ENCODE peak calls at places on chromosomes 13 and 19, in five cellular contexts. B, M, G, H and O are unnamed samples.

GRCh38 chr13:20174656-20175405 is 14.0 kb upstream of the GJA3 start:
- DNase-seq in G (peak), H (peak), B (peak), M (peak), O (no peak)

GRCh38 chr19:14772467-14772866 is 5.9 kb downstream of the ADGRE2 start:
- DNase-seq in M (no peak), H (peak), G (no peak), B (no peak), O (no peak)

GRCh38 chr19:54473071-54473941 is at the start of gene CDC42EP5:
- DNase-seq in B (peak), H (peak), M (no peak), G (no peak), O (no peak)

GRCh38 chr13:113941571-113942191 is 32.2 kb downstream of the C13orf46 start:
- DNase-seq in G (no peak), M (no peak), B (no peak), H (peak), O (no peak)

GRCh38 chr13:24276310-24276709 is 33.1 kb upstream of the C1QTNF9 start:
- DNase-seq in G (no peak), M (peak), B (no peak), H (no peak), O (no peak)

GRCh38 chr13:111914241-111915103 is 152.5 kb upstream of the SOX1 start:
- DNase-seq in G (no peak), M (no peak), B (no peak), H (peak), O (no peak)

GRCh38 chr19:41398042-41398403 is 405 bp downstream of the BCKDHA start:
- DNase-seq in G (no peak), B (no peak), M (no peak), H (no peak), O (no peak)

GRCh38 chr19:46748325-46749109 is 2.3 kb upstream of the STRN4 start:
- DNase-seq in B (peak), M (peak), H (peak), G (peak), O (peak)

GRCh38 chr19:5023128-5023571 is 54.2 kb downstream of the KDM4B start:
- DNase-seq in M (no peak), G (no peak), B (no peak), H (peak), O (no peak)

GRCh38 chr19:2199215-2199614 is 35.5 kb downstream of the DOT1L start:
- DNase-seq in B (no peak), G (no peak), H (peak), M (no peak), O (no peak)

GRCh38 chr13:100630564-100630963 is 42.0 kb upstream of the GGACT start:
- DNase-seq in B (no peak), H (no peak), G (no peak), M (no peak), O (no peak)

GRCh38 chr13:26220575-26220974 is 1.5 kb downstream of the RNF6 start:
- DNase-seq in H (no peak), G (no peak), M (no peak), B (peak), O (no peak)

GRCh38 chr19:9909251-9909650 is 27.1 kb downstream of the OLFM2 start:
- DNase-seq in M (no peak), H (no peak), G (no peak), B (no peak), O (no peak)

GRCh38 chr13:111245781-111246384 is 74.6 kb upstream of the TEX29 start:
- DNase-seq in G (no peak), M (no peak), H (no peak), B (peak), O (no peak)

GRCh38 chr19:33759356-33759755 is 37.3 kb upstream of the KCTD15 start:
- DNase-seq in G (no peak), B (no peak), H (peak), M (no peak), O (no peak)

GRCh38 chr13:55000844-55001243 is 1972.2 kb downstream of the OLFM4 start:
- DNase-seq in H (no peak), B (no peak), G (no peak), M (no peak), O (no peak)

GRCh38 chr13:85806553-85807175 is 7.4 kb upstream of the SLITRK6 start:
- DNase-seq in M (no peak), B (peak), H (no peak), G (no peak), O (no peak)

GRCh38 chr19:11295665-11296245 is at the start of gene TSPAN16:
- DNase-seq in M (no peak), H (no peak), G (no peak), B (no peak), O (no peak)
- TF ChIP-seq CTCF in M (no peak), H (peak), G (no peak), B (peak), O (no peak)

GRCh38 chr19:38617764-38618589 is at the start of gene MAP4K1:
- DNase-seq in M (peak), B (no peak), G (peak), H (no peak), O (peak)

GRCh38 chr19:38614289-38614688 is 3.5 kb downstream of the MAP4K1 start:
- DNase-seq in H (no peak), M (no peak), G (no peak), B (no peak), O (no peak)

GRCh38 chr19:38617283-38617763 is 430 bp downstream of the MAP4K1 start:
- DNase-seq in B (no peak), M (peak), H (peak), G (no peak), O (no peak)

GRCh38 chr19:38615007-38615581 is 2.7 kb downstream of the MAP4K1 start:
- DNase-seq in H (no peak), M (no peak), G (no peak), B (no peak), O (no peak)

GRCh38 chr19:38616265-38616664 is 1.5 kb downstream of the MAP4K1 start:
- DNase-seq in M (no peak), B (no peak), H (peak), G (no peak), O (no peak)
- TF ChIP-seq CTCF in M (no peak), B (no peak), H (no peak), G (no peak), O (no peak)

DNA sequence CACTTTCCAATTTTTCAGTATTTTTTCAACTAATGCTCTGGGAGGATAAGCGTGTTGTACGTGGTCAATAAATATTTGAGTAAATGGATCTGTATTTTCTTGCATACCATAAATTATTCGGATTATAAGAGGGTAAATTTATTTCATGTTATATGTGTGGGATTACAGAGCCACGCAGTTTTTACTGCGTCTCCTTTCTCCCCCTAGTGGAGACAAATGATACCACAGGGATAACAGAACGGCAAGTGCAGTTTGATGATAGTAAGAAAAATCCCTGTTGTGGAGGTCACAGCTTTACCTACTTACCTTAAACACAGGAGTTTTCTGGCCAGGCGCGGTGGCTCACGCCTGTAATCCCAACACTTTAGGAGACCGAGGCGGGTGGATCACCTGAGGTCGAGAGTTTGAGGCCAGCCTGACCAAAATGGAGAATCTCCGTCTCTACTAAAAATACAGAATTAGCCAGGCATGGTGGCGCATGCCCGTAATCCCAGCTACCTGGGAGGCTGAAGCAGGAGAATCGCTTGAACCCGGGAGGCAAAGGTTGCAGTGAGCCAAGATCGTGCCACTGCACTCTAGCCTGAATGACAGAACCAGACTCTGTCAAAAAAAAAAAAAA is 16.8 kb downstream of the MBD3L2B start:
- DNase-seq in B (no peak), G (no peak), H (no peak), M (no peak), O (no peak)
- TF ChIP-seq CTCF in B (no peak), G (peak), H (peak), M (no peak), O (peak)

DNA sequence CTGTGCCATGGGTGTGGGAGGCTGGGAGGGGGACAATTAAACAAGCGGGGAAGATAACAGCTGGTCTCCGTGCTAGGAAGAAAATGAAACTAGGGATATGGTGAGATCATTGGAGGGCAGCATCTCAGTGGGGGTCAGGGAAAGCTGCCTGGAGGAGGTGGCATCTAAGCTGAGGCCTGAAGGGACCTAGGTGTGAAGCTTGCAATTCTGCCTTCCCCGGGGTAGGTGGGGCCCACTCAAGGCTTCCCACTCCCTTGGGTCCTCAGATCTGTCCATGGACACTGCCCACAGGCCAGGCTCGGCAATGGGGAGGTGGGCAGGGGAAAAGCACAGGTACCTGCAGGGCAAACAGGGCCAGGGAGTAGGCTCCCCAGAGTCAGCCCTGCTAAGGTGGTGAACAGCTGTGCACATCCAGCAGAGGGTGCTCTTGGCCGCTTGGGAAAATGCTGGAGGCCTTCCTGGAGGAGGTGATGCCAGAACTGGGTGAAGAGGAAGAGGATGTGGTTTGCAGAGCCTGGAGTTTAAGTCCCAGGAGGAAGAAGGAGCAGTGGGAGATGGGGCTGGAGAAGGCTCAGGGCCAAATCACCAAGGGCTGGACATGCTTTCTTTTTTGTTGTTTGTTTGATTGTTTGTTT is 25.7 kb upstream of the CCNE1 start:
- DNase-seq in G (no peak), M (no peak), H (no peak), B (no peak), O (no peak)
- TF ChIP-seq CTCF in G (no peak), M (no peak), H (peak), B (no peak), O (no peak)

GRCh38 chr13:40146063-40146462 is 490.6 kb downstream of the COG6 start:
- DNase-seq in B (no peak), M (no peak), G (no peak), H (no peak), O (no peak)
- TF ChIP-seq CTCF in B (no peak), M (no peak), G (no peak), H (no peak), O (no peak)

GRCh38 chr19:31725051-31725450 is 375.8 kb upstream of the TSHZ3 start:
- DNase-seq in G (no peak), B (no peak), M (no peak), H (no peak), O (no peak)
- TF ChIP-seq CTCF in G (no peak), B (no peak), M (no peak), H (no peak), O (no peak)

GRCh38 chr13:51997641-51998330 is 13.5 kb downstream of the ATP7B start:
- DNase-seq in G (no peak), B (no peak), M (no peak), H (no peak), O (no peak)

GRCh38 chr13:51999525-51999924 is 11.7 kb downstream of the ATP7B start:
- DNase-seq in B (no peak), M (no peak), H (no peak), G (no peak), O (no peak)

GRCh38 chr13:51998723-51999471 is 12.4 kb downstream of the ATP7B start:
- DNase-seq in B (no peak), M (no peak), G (no peak), H (no peak), O (no peak)

GRCh38 chr13:51996660-51997059 is 14.6 kb downstream of the ATP7B start:
- DNase-seq in G (no peak), H (no peak), M (no peak), B (no peak), O (no peak)

GRCh38 chr13:51995677-51996551 is 15.3 kb downstream of the ATP7B start:
- DNase-seq in H (peak), M (no peak), B (peak), G (no peak), O (no peak)
- TF ChIP-seq CTCF in H (no peak), M (no peak), B (no peak), G (no peak), O (no peak)

GRCh38 chr13:49219647-49220034 is 497 bp upstream of the MLNR start:
- DNase-seq in M (no peak), G (no peak), H (peak), B (no peak), O (no peak)

GRCh38 chr13:49217962-49218492 is 2.1 kb upstream of the MLNR start:
- DNase-seq in H (peak), G (no peak), M (no peak), B (no peak), O (no peak)

GRCh38 chr13:49220856-49221614 is 897 bp downstream of the MLNR start:
- DNase-seq in G (no peak), B (no peak), H (peak), M (no peak), O (no peak)

GRCh38 chr13:49218493-49219051 is 1.6 kb upstream of the MLNR start:
- DNase-seq in M (no peak), B (no peak), G (no peak), H (peak), O (no peak)

DNA sequence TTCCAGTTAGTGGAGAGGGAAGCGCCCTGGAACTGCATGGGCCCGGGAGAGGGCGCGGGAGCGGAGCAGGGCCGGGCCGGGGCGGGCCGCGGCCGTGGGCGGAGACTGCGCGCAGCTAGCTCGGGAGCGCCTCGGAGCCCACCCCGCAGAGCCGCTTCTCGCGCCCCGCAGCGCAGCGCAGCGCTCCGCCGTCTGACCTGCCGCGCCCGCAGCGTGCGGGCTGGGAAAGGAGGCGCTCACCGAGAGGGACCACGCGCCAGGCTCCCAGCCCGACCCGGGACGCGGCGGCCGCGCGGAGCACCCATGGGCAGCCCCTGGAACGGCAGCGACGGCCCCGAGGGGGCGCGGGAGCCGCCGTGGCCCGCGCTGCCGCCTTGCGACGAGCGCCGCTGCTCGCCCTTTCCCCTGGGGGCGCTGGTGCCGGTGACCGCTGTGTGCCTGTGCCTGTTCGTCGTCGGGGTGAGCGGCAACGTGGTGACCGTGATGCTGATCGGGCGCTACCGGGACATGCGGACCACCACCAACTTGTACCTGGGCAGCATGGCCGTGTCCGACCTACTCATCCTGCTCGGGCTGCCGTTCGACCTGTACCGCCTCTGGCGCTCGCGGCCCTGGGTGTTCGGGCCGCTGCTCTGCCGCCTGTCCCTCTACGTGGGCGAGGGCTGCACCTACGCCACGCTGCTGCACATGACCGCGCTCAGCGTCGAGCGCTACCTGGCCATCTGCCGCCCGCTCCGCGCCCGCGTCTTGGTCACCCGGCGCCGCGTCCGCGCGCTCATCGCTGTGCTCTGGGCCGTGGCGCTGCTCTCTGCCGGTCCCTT is at the start of gene MLNR:
- DNase-seq in G (peak), B (no peak), H (peak), M (no peak), O (peak)
- TF ChIP-seq CTCF in G (no peak), B (no peak), H (no peak), M (peak), O (peak)